ENCODE peak calls at places on chromosomes 6 and 20, in six cellular contexts. A is astrocyte of the spinal cord, C is cardiac fibroblast, D is body of pancreas, T is breast epithelium, G is A549. E is an unnamed sample.

GRCh38 chr6:3312604-3313167 is 53.9 kb downstream of the PSMG4 start:
- DNase-seq in A (no peak), C (no peak), D (no peak), T (no peak), G (no peak), E (no peak)

GRCh38 chr6:116229287-116229913 is 24.5 kb downstream of the TSPYL4 start:
- DNase-seq in A (peak), C (peak), D (peak), T (peak), G (peak), E (peak)

GRCh38 chr6:28383235-28384142 is 16.1 kb downstream of the ZSCAN12 start:
- DNase-seq in A (peak), C (peak), D (peak), T (peak), G (peak), E (peak)

GRCh38 chr6:155974359-155974758 is 518.7 kb upstream of the NOX3 start:
- DNase-seq in A (no peak), C (no peak), D (no peak), T (no peak), G (no peak), E (no peak)

GRCh38 chr6:148520109-148520841 is 177.6 kb downstream of the SASH1 start:
- DNase-seq in A (no peak), C (no peak), D (no peak), T (no peak), G (no peak), E (no peak)

GRCh38 chr20:1822564-1823420 is 72.4 kb upstream of the SIRPA start:
- DNase-seq in A (no peak), C (peak), D (no peak), T (no peak), G (no peak), E (no peak)

GRCh38 chr6:106103728-106104109 is 17.6 kb downstream of the PRDM1 start:
- DNase-seq in A (no peak), C (no peak), D (no peak), T (peak), G (no peak), E (no peak)

GRCh38 chr6:105178110-105178509 is 1.7 kb downstream of the POPDC3 start:
- DNase-seq in A (peak), C (peak), D (no peak), T (no peak), G (peak), E (no peak)

GRCh38 chr20:32456869-32457421 is 98.8 kb downstream of the ASXL1 start:
- DNase-seq in A (peak), C (peak), D (peak), T (no peak), G (peak), E (no peak)

GRCh38 chr20:37697314-37697713 is 3.5 kb downstream of the CTNNBL1 start:
- DNase-seq in A (no peak), C (no peak), D (no peak), T (no peak), G (no peak), E (no peak)

GRCh38 chr20:42530855-42531674 is 658.6 kb downstream of the PTPRT start:
- DNase-seq in A (no peak), C (peak), D (peak), T (no peak), G (peak), E (no peak)

GRCh38 chr6:109922851-109923250 is 55.3 kb upstream of the GPR6 start:
- DNase-seq in A (no peak), C (no peak), D (no peak), T (no peak), G (no peak), E (no peak)

GRCh38 chr6:28941681-28942448 is 18.1 kb upstream of the TRIM27 start:
- DNase-seq in A (no peak), C (no peak), D (no peak), T (no peak), G (no peak), E (no peak)

GRCh38 chr6:82006027-82006738 is 241.4 kb downstream of the IBTK start:
- DNase-seq in A (peak), C (peak), D (no peak), T (no peak), G (peak), E (no peak)

GRCh38 chr6:100726741-100727140 is 154.4 kb downstream of the ASCC3 start:
- DNase-seq in A (peak), C (peak), D (no peak), T (no peak), G (no peak), E (peak)

GRCh38 chr20:11845311-11845710 is 72.4 kb upstream of the BTBD3 start:
- DNase-seq in A (peak), C (no peak), D (no peak), T (no peak), G (no peak), E (no peak)

GRCh38 chr6:15338462-15338861 is 92.6 kb downstream of the JARID2 start:
- DNase-seq in A (no peak), C (no peak), D (no peak), T (no peak), G (no peak), E (no peak)

GRCh38 chr6:130293800-130294199 is 71.0 kb upstream of the SAMD3 start:
- DNase-seq in A (peak), C (peak), D (peak), T (no peak), G (peak), E (peak)

GRCh38 chr20:47875302-47876025 is 90.2 kb upstream of the SULF2 start:
- DNase-seq in A (no peak), C (peak), D (no peak), T (no peak), G (no peak), E (no peak)

GRCh38 chr20:19212524-19213502 is at the start of gene SLC24A3:
- DNase-seq in A (peak), C (peak), D (peak), T (peak), G (peak), E (no peak)

GRCh38 chr6:45562171-45562570 is 184.4 kb upstream of the SUPT3H start:
- DNase-seq in A (no peak), C (no peak), D (no peak), T (no peak), G (no peak), E (no peak)

DNA sequence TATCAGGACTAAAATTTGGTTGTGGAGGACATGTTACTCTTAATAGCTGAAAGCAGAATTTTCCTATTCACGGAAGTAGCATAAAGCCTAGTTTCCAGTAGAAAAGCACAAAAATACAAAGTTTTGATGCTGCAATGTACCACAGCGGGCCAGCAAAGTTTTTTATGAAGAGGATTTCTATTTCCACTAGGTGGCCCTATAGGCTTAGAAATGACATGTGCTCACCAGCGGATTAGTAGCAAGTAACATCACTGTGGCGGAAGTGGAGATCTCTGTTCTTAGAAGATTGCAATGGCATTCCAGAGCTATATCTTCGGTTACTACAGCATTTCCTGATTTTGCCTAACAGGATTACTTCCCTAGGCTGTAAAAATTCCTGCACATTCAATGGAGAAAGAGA is 1219.0 kb upstream of the EYS start:
- DNase-seq in A (no peak), C (peak), D (no peak), T (no peak), G (peak), E (no peak)
- TF ChIP-seq CTCF in A (no peak), C (peak), D (no peak), T (no peak), G (no peak), E (no peak)

GRCh38 chr6:1603708-1604346 is 5.9 kb upstream of the FOXC1 start:
- DNase-seq in A (no peak), C (no peak), D (no peak), T (no peak), G (no peak), E (no peak)
- H3K4me3 ChIP-seq in A (peak), C (peak), D (no peak), T (no peak), G (peak), E (peak)

DNA sequence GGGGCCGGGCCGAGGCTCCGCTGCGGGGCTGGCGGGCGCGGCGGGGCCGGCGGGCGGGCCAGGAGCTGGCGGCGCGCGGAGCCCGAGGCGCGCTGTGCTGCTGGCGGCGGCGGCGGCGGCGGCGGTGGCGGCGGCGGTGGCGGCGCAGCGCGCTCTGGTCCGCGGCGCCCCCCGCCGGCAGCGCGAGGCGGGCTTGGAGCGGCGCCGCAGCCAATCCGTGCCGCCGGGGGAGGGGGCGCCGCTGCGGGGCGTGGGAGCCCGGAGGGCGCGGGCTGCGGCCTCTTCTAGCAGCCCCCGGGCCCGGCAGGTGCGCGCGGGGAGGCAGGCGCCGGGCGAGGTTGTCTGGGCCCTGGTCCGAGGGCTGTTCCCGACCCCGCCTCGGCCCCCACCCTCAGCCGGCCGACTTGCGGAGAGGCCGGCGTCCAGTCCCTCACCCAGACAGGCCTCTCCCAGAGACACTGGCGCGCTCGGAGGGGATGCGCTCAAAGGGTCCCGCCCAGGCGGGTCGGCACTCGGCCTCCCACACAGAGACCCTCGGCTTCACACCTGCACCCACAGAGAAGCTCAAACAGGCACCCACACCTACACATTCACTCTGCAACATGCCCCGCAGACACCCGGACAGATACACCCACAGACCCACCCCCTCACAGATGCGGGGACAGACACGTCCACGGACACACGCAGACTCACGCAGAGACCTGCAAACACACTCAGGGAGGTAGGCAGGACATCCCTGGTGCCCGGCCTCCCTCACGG is at the start of gene RIMS4:
- DNase-seq in A (no peak), C (no peak), D (no peak), T (no peak), G (no peak), E (no peak)
- TF ChIP-seq CTCF in A (no peak), C (no peak), D (no peak), T (no peak), G (peak), E (no peak)

GRCh38 chr6:94184666-94185464 is 765.5 kb upstream of the EPHA7 start:
- DNase-seq in A (no peak), C (no peak), D (no peak), T (no peak), G (no peak), E (no peak)
- H3K4me3 ChIP-seq in A (no peak), C (no peak), D (no peak), T (no peak), G (no peak), E (no peak)

GRCh38 chr20:61560361-61560853 is 308.3 kb downstream of the CDH4 start:
- DNase-seq in A (peak), C (peak), D (peak), T (no peak), G (peak), E (peak)
- TF ChIP-seq CTCF in A (peak), C (peak), D (no peak), T (no peak), G (no peak), E (peak)

DNA sequence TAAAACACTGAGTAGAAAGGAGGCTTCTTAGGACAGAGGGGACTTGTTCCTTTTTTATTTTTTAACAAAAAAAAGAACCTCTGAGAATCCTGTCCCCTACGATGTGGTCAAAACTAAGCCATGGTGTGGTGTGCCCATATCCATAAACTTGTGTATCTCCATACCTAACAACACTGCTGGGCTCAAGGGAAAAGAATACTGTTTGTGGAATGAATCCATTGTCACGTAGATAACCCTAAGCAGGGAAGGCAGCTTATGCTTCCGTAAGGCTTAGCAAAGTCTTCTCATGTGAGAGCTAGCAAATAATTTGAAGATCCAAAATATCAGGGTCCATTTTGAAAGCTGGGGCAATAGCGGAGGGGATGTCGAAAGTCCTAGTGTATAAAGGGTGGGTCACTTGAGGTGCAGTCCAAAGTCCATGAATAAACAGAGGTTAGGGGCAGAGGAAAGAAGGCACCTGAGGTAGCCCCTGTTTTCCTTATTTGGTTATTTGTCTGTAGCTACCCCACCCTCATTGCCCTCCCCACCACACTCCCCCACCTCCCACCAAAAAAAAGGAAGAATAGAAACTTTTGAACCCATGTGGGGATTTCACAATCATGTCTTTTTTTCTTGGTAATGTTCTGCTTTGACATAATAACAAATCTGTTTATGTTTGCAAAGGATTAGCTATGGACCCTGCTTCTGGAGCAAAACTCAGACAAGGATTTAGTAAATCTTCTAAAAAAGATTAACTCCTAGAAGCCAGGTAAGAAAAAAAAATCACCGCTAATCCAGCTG is 70.9 kb downstream of the PLAGL1 start:
- DNase-seq in A (no peak), C (no peak), D (no peak), T (no peak), G (no peak), E (no peak)
- H3K4me3 ChIP-seq in A (no peak), C (no peak), D (no peak), T (no peak), G (no peak), E (no peak)

DNA sequence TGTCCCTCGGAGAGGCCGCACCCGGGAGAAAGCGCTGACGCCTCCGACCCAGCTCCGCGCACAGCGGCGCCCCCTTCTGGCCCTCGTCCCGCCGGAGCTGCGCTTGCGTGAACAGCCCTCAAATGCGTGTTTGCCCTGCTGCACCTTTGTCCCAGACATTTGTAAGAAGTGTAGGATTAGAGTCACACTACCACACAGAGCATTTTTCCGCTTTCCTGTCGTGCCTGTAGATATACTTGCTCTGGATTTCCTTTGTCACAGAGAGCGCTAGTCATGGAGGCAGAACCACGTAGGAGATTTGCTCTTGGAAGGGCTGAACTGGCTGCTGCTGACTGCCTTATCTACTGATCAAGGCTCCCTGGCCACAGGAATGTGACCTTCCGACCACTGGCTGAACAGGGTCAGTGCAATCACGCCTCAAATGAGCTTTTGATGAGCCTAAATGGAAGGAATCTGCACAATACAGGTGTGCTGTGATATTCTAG is 62.3 kb downstream of the PAX1 start:
- DNase-seq in A (no peak), C (no peak), D (peak), T (no peak), G (peak), E (no peak)
- TF ChIP-seq CTCF in A (no peak), C (no peak), D (no peak), T (peak), G (peak), E (no peak)

GRCh38 chr6:164336455-164336854 is 921.9 kb downstream of the QKI start:
- DNase-seq in A (no peak), C (no peak), D (no peak), T (no peak), G (no peak), E (no peak)

GRCh38 chr6:164337024-164337924 is 922.8 kb downstream of the QKI start:
- DNase-seq in A (no peak), C (no peak), D (no peak), T (no peak), G (no peak), E (no peak)

DNA sequence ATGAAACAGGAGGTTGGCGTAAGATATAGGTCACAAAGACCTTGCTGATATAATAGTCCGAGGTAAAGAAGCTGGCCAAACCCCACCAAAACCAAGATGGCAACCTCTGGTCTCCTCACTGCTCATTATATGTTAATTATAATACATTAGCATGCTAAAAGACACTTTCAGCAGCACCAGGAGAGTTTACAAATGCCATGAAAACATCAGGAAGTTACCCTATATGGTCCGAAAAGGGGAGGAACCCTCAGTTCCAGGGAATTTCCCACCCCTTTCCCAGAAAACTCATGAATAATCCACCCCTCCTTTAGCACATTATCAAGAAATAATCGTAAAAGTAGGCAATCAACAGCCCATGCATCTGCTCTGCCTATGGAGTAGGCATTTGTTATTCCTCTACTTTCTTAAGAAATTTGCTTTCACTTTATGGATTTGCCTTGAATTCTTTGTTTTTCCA is 923.4 kb downstream of the QKI start:
- DNase-seq in A (no peak), C (no peak), D (no peak), T (no peak), G (no peak), E (no peak)
- H3K4me3 ChIP-seq in A (no peak), C (no peak), D (no peak), T (no peak), G (no peak), E (no peak)

GRCh38 chr6:158707826-158708225 is 58.0 kb downstream of the SYTL3 start:
- DNase-seq in A (peak), C (no peak), D (no peak), T (peak), G (no peak), E (peak)
- TF ChIP-seq CTCF in A (no peak), C (no peak), D (no peak), T (no peak), G (no peak), E (no peak)